ENCODE peak calls at places on chromosomes 6 and 20, in seven cellular contexts. One of them, this sample, is unnamed.

GRCh38 chr6:97053643-97054411 is 129.3 kb downstream of the KLHL32 start:
- DNase-seq in foreskin fibroblast: peak
- DNase-seq in WERI-Rb-1: no peak
- DNase-seq in GM13976: no peak
- DNase-seq in M059J: peak
- DNase-seq in gastrocnemius medialis: no peak
- DNase-seq in activated gamma-delta T cell treated with Interleukin-2 at 50 U/mL for 16 hours: no peak
- DNase-seq in this sample: peak

GRCh38 chr6:75204959-75205775 is 686 bp downstream of the COL12A1 start:
- DNase-seq in foreskin fibroblast: peak
- DNase-seq in WERI-Rb-1: no peak
- DNase-seq in GM13976: peak
- DNase-seq in M059J: peak
- DNase-seq in gastrocnemius medialis: no peak
- DNase-seq in activated gamma-delta T cell treated with Interleukin-2 at 50 U/mL for 16 hours: no peak
- DNase-seq in this sample: peak

GRCh38 chr20:19886666-19887288 is 128.7 kb downstream of the RIN2 start:
- DNase-seq in foreskin fibroblast: peak
- DNase-seq in WERI-Rb-1: no peak
- DNase-seq in GM13976: no peak
- DNase-seq in M059J: peak
- DNase-seq in gastrocnemius medialis: no peak
- DNase-seq in activated gamma-delta T cell treated with Interleukin-2 at 50 U/mL for 16 hours: no peak
- DNase-seq in this sample: peak

GRCh38 chr6:166512567-166512966 is 73.9 kb downstream of the RAMACL start:
- DNase-seq in foreskin fibroblast: no peak
- DNase-seq in WERI-Rb-1: peak
- DNase-seq in GM13976: peak
- DNase-seq in M059J: no peak
- DNase-seq in gastrocnemius medialis: no peak
- DNase-seq in activated gamma-delta T cell treated with Interleukin-2 at 50 U/mL for 16 hours: peak
- DNase-seq in this sample: no peak

GRCh38 chr20:32252189-32252588 is 25.3 kb upstream of the KIF3B start:
- DNase-seq in foreskin fibroblast: no peak
- DNase-seq in WERI-Rb-1: no peak
- DNase-seq in GM13976: peak
- DNase-seq in M059J: no peak
- DNase-seq in gastrocnemius medialis: no peak
- DNase-seq in activated gamma-delta T cell treated with Interleukin-2 at 50 U/mL for 16 hours: no peak
- DNase-seq in this sample: no peak

GRCh38 chr6:35972471-35972985 is 51.6 kb upstream of the SRPK1 start:
- DNase-seq in foreskin fibroblast: peak
- DNase-seq in WERI-Rb-1: peak
- DNase-seq in GM13976: no peak
- DNase-seq in M059J: no peak
- DNase-seq in gastrocnemius medialis: no peak
- DNase-seq in activated gamma-delta T cell treated with Interleukin-2 at 50 U/mL for 16 hours: no peak
- DNase-seq in this sample: no peak

GRCh38 chr6:134381926-134382325 is 64.0 kb upstream of the SGK1 start:
- DNase-seq in foreskin fibroblast: peak
- DNase-seq in WERI-Rb-1: no peak
- DNase-seq in GM13976: no peak
- DNase-seq in M059J: no peak
- DNase-seq in gastrocnemius medialis: no peak
- DNase-seq in activated gamma-delta T cell treated with Interleukin-2 at 50 U/mL for 16 hours: no peak
- DNase-seq in this sample: no peak

GRCh38 chr20:31523361-31524283 is 9.4 kb downstream of the HM13 start:
- DNase-seq in foreskin fibroblast: no peak
- DNase-seq in WERI-Rb-1: no peak
- DNase-seq in GM13976: no peak
- DNase-seq in M059J: no peak
- DNase-seq in gastrocnemius medialis: no peak
- DNase-seq in activated gamma-delta T cell treated with Interleukin-2 at 50 U/mL for 16 hours: no peak
- DNase-seq in this sample: no peak

GRCh38 chr20:35823147-35823546 is 51.3 kb downstream of the PHF20 start:
- DNase-seq in foreskin fibroblast: no peak
- DNase-seq in WERI-Rb-1: no peak
- DNase-seq in GM13976: no peak
- DNase-seq in M059J: peak
- DNase-seq in gastrocnemius medialis: no peak
- DNase-seq in activated gamma-delta T cell treated with Interleukin-2 at 50 U/mL for 16 hours: no peak
- DNase-seq in this sample: no peak

GRCh38 chr20:5811746-5812145 is 61.5 kb downstream of the SHLD1 start:
- DNase-seq in foreskin fibroblast: no peak
- DNase-seq in WERI-Rb-1: no peak
- DNase-seq in GM13976: no peak
- DNase-seq in M059J: no peak
- DNase-seq in gastrocnemius medialis: no peak
- DNase-seq in activated gamma-delta T cell treated with Interleukin-2 at 50 U/mL for 16 hours: no peak
- DNase-seq in this sample: no peak

GRCh38 chr6:35320031-35320410 is 22.3 kb upstream of the PPARD start:
- DNase-seq in foreskin fibroblast: no peak
- DNase-seq in WERI-Rb-1: no peak
- DNase-seq in GM13976: no peak
- DNase-seq in M059J: no peak
- DNase-seq in gastrocnemius medialis: no peak
- DNase-seq in activated gamma-delta T cell treated with Interleukin-2 at 50 U/mL for 16 hours: no peak
- DNase-seq in this sample: no peak

GRCh38 chr6:9398794-9399373 is 963.5 kb upstream of the SLC35B3 start:
- DNase-seq in foreskin fibroblast: no peak
- DNase-seq in WERI-Rb-1: no peak
- DNase-seq in GM13976: no peak
- DNase-seq in M059J: no peak
- DNase-seq in gastrocnemius medialis: no peak
- DNase-seq in activated gamma-delta T cell treated with Interleukin-2 at 50 U/mL for 16 hours: no peak
- DNase-seq in this sample: no peak

GRCh38 chr6:170596426-170596825 is 12.0 kb upstream of the PDCD2 start:
- DNase-seq in foreskin fibroblast: no peak
- DNase-seq in WERI-Rb-1: peak
- DNase-seq in GM13976: no peak
- DNase-seq in M059J: no peak
- DNase-seq in gastrocnemius medialis: no peak
- DNase-seq in activated gamma-delta T cell treated with Interleukin-2 at 50 U/mL for 16 hours: no peak
- DNase-seq in this sample: no peak

GRCh38 chr6:154738561-154738961 is 5.3 kb downstream of the SCAF8 start:
- DNase-seq in foreskin fibroblast: no peak
- DNase-seq in WERI-Rb-1: no peak
- DNase-seq in GM13976: no peak
- DNase-seq in M059J: no peak
- DNase-seq in gastrocnemius medialis: no peak
- DNase-seq in activated gamma-delta T cell treated with Interleukin-2 at 50 U/mL for 16 hours: no peak
- DNase-seq in this sample: no peak

GRCh38 chr20:3661060-3661820 is 2.0 kb downstream of the GFRA4 start:
- DNase-seq in foreskin fibroblast: no peak
- DNase-seq in WERI-Rb-1: peak
- DNase-seq in GM13976: no peak
- DNase-seq in M059J: no peak
- DNase-seq in gastrocnemius medialis: no peak
- DNase-seq in activated gamma-delta T cell treated with Interleukin-2 at 50 U/mL for 16 hours: no peak
- DNase-seq in this sample: no peak

This sample was measured in HCEC 1CT.